ENCODE peak calls at places on chromosome 6, in six cellular contexts. O is tibial artery, R is adrenal gland, G is HCT116, V is body of pancreas, I is iPS DF 6.9. F is an unnamed sample.

GRCh38 chr6:11527274-11527870 is 10.2 kb upstream of the TMEM170B start:
- DNase-seq in O (no peak), R (no peak), G (no peak), V (no peak), I (no peak), F (no peak)

GRCh38 chr6:42086046-42086664 is 35.8 kb downstream of the TAF8 start:
- DNase-seq in O (no peak), R (no peak), G (no peak), V (peak; percentile 47), I (no peak), F (no peak)

GRCh38 chr6:34120953-34121675 is 24.8 kb downstream of the GRM4 start:
- DNase-seq in O (no peak), R (no peak), G (no peak), V (no peak), I (no peak), F (no peak)

GRCh38 chr6:107618672-107619071 is 128.8 kb downstream of the SOBP start:
- DNase-seq in O (no peak), R (no peak), G (no peak), V (no peak), I (no peak), F (no peak)

GRCh38 chr6:34597605-34598353 is 41.6 kb upstream of the SPDEF start:
- DNase-seq in O (no peak), R (no peak), G (no peak), V (no peak), I (no peak), F (no peak)

GRCh38 chr6:43391448-43392031 is 22.1 kb upstream of the ZNF318 start:
- DNase-seq in O (no peak), R (no peak), G (no peak), V (no peak), I (no peak), F (no peak)

GRCh38 chr6:55255061-55255571 is 72.2 kb upstream of the GFRAL start:
- DNase-seq in O (no peak), R (no peak), G (no peak), V (no peak), I (no peak), F (no peak)

GRCh38 chr6:7219310-7219709 is 93.7 kb downstream of the SSR1 start:
- DNase-seq in O (no peak), R (no peak), G (no peak), V (no peak), I (no peak), F (no peak)

GRCh38 chr6:116314218-116314617 is 34.5 kb upstream of the TSPYL1 start:
- DNase-seq in O (no peak), R (no peak), G (no peak), V (no peak), I (no peak), F (no peak)

GRCh38 chr6:117168296-117169059 is 96.9 kb upstream of the VGLL2 start:
- DNase-seq in O (no peak), R (no peak), G (no peak), V (no peak), I (no peak), F (no peak)

GRCh38 chr6:85594197-85594930 is 706 bp upstream of the SNX14 start:
- DNase-seq in O (peak; percentile 45), R (no peak), G (no peak), V (peak; percentile 25), I (no peak), F (no peak)

GRCh38 chr6:149114167-149114566 is 203.3 kb upstream of the TAB2 start:
- DNase-seq in O (no peak), R (no peak), G (no peak), V (no peak), I (no peak), F (no peak)

GRCh38 chr6:71977860-71978259 is 91.5 kb downstream of the RIMS1 start:
- DNase-seq in O (no peak), R (no peak), G (no peak), V (no peak), I (no peak), F (no peak)

GRCh38 chr6:41059569-41059968 is 6.6 kb downstream of the APOBEC2 start:
- DNase-seq in O (no peak), R (no peak), G (no peak), V (no peak), I (no peak), F (peak; percentile 62)

GRCh38 chr6:105424177-105424783 is 21.4 kb upstream of the PREP start:
- DNase-seq in O (peak; percentile 28), R (peak; percentile 40), G (peak; percentile 62), V (peak; percentile 37), I (no peak), F (peak; percentile 38)

GRCh38 chr6:7112741-7113313 is 5.1 kb downstream of the RREB1 start:
- DNase-seq in O (no peak), R (no peak), G (no peak), V (peak; percentile 38), I (no peak), F (no peak)

GRCh38 chr6:168950500-168951223 is 303.0 kb downstream of the THBS2 start:
- DNase-seq in O (no peak), R (no peak), G (no peak), V (no peak), I (no peak), F (no peak)

GRCh38 chr6:63058601-63059000 is 152.7 kb upstream of the FKBP1C start:
- DNase-seq in O (no peak), R (no peak), G (no peak), V (no peak), I (no peak), F (no peak)

GRCh38 chr6:75745404-75745803 is 3.6 kb upstream of the MYO6 start:
- DNase-seq in O (no peak), R (no peak), G (no peak), V (no peak), I (no peak), F (no peak)

GRCh38 chr6:75748743-75749538 is at the start of gene MYO6:
- DNase-seq in O (peak; percentile 60), R (peak; percentile 74), G (no peak), V (peak; percentile 81), I (no peak), F (peak; percentile 52)

GRCh38 chr6:75750925-75751324 is 1.9 kb downstream of the MYO6 start:
- DNase-seq in O (no peak), R (no peak), G (no peak), V (no peak), I (no peak), F (no peak)

GRCh38 chr6:75747371-75747984 is 1.6 kb upstream of the MYO6 start:
- DNase-seq in O (no peak), R (no peak), G (no peak), V (no peak), I (no peak), F (no peak)

GRCh38 chr6:75747985-75748742 is 875 bp upstream of the MYO6 start:
- DNase-seq in O (no peak), R (no peak), G (no peak), V (no peak), I (no peak), F (no peak)
- H3K4me1 ChIP-seq in O (peaks cover 23% of the 10 kb centered on the region), R (no peaks in the 10 kb centered on the region), G (peaks cover 56% of the 10 kb centered on the region), V (peaks cover 22% of the 10 kb centered on the region), I (no peaks in the 10 kb centered on the region), F (peaks cover 12% of the 10 kb centered on the region)

GRCh38 chr6:33116417-33116816 is 40.6 kb downstream of the HLA-DPB1 start:
- DNase-seq in O (no peak), R (no peak), G (no peak), V (no peak), I (no peak), F (no peak)

GRCh38 chr6:33114428-33114827 is 38.6 kb downstream of the HLA-DPB1 start:
- DNase-seq in O (no peak), R (no peak), G (no peak), V (no peak), I (no peak), F (no peak)

GRCh38 chr6:33116881-33117711 is 41.3 kb downstream of the HLA-DPB1 start:
- DNase-seq in O (no peak), R (no peak), G (no peak), V (no peak), I (no peak), F (no peak)

GRCh38 chr6:33117826-33118277 is 42.1 kb downstream of the HLA-DPB1 start:
- DNase-seq in O (no peak), R (no peak), G (no peak), V (no peak), I (no peak), F (no peak)

GRCh38 chr6:33118525-33119123 is 42.8 kb downstream of the HLA-DPB1 start:
- DNase-seq in O (no peak), R (no peak), G (peak; percentile 46), V (no peak), I (no peak), F (no peak)
- H3K27ac ChIP-seq in O (no peak overlapping the region), R (no peak overlapping the region), G (no peak overlapping the region), V (no peak overlapping the region), I (no peak overlapping the region), F (no peak overlapping the region)

DNA sequence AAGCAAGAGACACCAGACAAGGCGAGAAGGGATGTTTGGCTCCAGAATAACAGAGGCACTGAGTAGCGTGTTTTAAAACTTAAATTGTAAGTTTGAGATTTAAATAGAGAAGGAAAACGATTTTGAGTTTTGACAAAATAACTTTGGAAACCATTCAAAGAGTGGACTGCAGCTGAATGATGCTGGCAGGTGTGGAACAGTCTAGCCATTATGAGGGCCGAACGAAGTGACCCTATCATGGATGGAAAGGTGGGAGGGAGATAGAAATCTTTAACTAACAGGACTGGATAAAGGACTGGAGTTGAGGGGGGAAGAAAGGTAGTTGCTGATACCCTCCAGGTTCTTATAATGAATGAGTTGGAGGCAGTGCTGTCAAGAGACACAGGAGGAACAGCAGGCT is 248.4 kb downstream of the PACRG start:
- DNase-seq in O (no peak), R (no peak), G (no peak), V (no peak), I (no peak), F (no peak)
- H3K4me1 ChIP-seq in O (no peaks in the 10 kb centered on the region), R (no peaks in the 10 kb centered on the region), G (no peaks in the 10 kb centered on the region), V (no peaks in the 10 kb centered on the region), I (no peaks in the 10 kb centered on the region), F (peaks cover 33% of the 10 kb centered on the region)

DNA sequence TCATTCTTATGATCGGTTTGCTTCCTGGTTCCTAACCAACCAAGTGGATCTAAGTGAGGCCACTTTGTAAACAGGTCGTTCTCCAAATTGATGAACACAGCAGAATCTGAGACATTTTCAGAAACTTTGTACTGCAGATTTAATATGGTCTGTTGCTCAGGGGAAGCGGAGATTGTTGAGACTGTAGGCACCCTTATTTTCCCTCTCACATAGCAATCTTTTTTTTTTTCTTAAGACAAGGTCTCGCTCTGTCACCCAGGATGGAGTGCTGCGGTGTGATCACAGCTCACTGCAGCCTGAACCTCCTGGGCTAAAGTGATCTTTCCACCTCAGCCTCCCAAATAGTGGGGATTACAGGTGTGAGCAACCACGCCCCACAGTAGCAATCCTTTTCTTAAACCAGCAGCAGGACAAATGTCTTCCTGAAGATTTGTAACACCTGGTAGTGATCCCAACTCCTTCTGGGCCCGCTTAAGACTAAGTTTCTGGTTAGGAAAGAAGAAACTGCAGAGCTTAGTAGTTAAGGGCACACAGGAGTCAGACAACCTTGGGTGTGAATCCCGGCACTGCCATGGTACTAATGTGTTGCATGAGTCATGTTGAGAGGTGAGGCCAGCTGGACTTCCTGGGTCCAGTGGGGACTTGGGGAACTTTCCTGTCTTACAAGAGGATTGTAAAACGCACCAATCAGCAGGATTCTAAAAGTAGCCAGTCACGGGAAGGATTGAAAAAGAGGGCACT is 48.4 kb upstream of the EZR start:
- DNase-seq in O (no peak), R (no peak), G (peak; percentile 85), V (peak; percentile 28), I (no peak), F (no peak)
- H3K27ac ChIP-seq in O (no peak overlapping the region), R (no peak overlapping the region), G (peak overlapping the region; percentile 99), V (no peak overlapping the region), I (no peak overlapping the region), F (no peak overlapping the region)

GRCh38 chr6:30533460-30534294 is 22.6 kb downstream of the GNL1 start:
- DNase-seq in O (no peak), R (no peak), G (no peak), V (no peak), I (no peak), F (no peak)

GRCh38 chr6:30530013-30530412 is 26.3 kb downstream of the GNL1 start:
- DNase-seq in O (no peak), R (no peak), G (no peak), V (no peak), I (no peak), F (no peak)
- H3K4me1 ChIP-seq in O (no peaks in the 10 kb centered on the region), R (no peaks in the 10 kb centered on the region), G (peaks cover 15% of the 10 kb centered on the region), V (peaks cover 10% of the 10 kb centered on the region), I (no peaks in the 10 kb centered on the region), F (no peaks in the 10 kb centered on the region)

F was measured in gastrocnemius medialis.